ENCODE peak calls at places on chromosome 20, in ten cellular contexts. E is NCI-H510A treated with DMSO at 0.1 percent for 48 hours; K is fibroblast of the conjunctiva; X is astrocyte of the spinal cord; O is neural crest cell; U is NCI-H1105; Q is skeletal muscle cell; S is CD4-positive, alpha-beta memory T cell; W is transverse colon; T is lung. M is an unnamed sample.

GRCh38 chr20:43992885-43993284 is 78.2 kb downstream of the TOX2 start:
- DNase-seq in E (no peak), K (no peak), X (no peak), O (no peak), U (no peak), Q (no peak), S (no peak), W (no peak), T (no peak), M (no peak)

GRCh38 chr20:59752101-59752586 is 147.8 kb downstream of the PHACTR3 start:
- DNase-seq in E (no peak), K (no peak), X (no peak), O (no peak), U (no peak), Q (no peak), S (no peak), W (peak; percentile 64), T (peak; percentile 34), M (no peak)

GRCh38 chr20:34794006-34794585 is 31.4 kb downstream of the NCOA6 start:
- DNase-seq in E (no peak), K (no peak), X (no peak), O (no peak), U (no peak), Q (no peak), S (no peak), W (no peak), T (no peak), M (no peak)

GRCh38 chr20:37408930-37409210 is 62.9 kb downstream of the SRC start:
- DNase-seq in E (no peak), K (no peak), X (no peak), O (no peak), U (no peak), Q (no peak), S (no peak), W (no peak), T (no peak), M (no peak)

GRCh38 chr20:45011108-45011526 is 44.8 kb downstream of the STK4 start:
- DNase-seq in E (peak; percentile 57), K (peak; percentile 62), X (peak; percentile 80), O (peak; percentile 50), U (peak; percentile 36), Q (peak; percentile 41), S (peak; percentile 36), W (peak; percentile 65), T (peak; percentile 32), M (peak; percentile 53)

GRCh38 chr20:19937651-19938420 is 79.3 kb upstream of the NAA20 start:
- DNase-seq in E (no peak), K (no peak), X (no peak), O (no peak), U (no peak), Q (no peak), S (peak; percentile 31), W (no peak), T (no peak), M (no peak)

GRCh38 chr20:62769346-62770071 is 26.8 kb upstream of the MRGBP start:
- DNase-seq in E (no peak), K (no peak), X (no peak), O (no peak), U (no peak), Q (no peak), S (no peak), W (no peak), T (no peak), M (no peak)

GRCh38 chr20:45934587-45935415 is at the start of gene PCIF1:
- DNase-seq in E (peak; percentile 92), K (peak; percentile 94), X (peak; percentile 98), O (peak; percentile 98), U (peak; percentile 97), Q (peak; percentile 85), S (peak; percentile 99), W (peak; percentile 98), T (peak; percentile 97), M (peak; percentile 99)

GRCh38 chr20:35954200-35954906 is at the start of gene SCAND1:
- DNase-seq in E (peak; percentile 96), K (peak; percentile 97), X (peak; percentile 98), O (peak; percentile 96), U (peak; percentile 97), Q (peak; percentile 83), S (peak; percentile 97), W (peak; percentile 96), T (peak; percentile 95), M (peak; percentile 99)

M was measured in NCI-H345.